ENCODE peak calls at places on chromosomes 4 and X, in four cellular contexts. D, H, B and A are unnamed samples.

GRCh38 chrX:70087857-70088256 is 25.6 kb downstream of the OTUD6A start:
- DNase-seq in D (no peak), H (no peak), B (no peak), A (no peak)

GRCh38 chr4:174018236-174018635 is 265.2 kb downstream of the FBXO8 start:
- DNase-seq in D (no peak), H (no peak), B (no peak), A (no peak)

GRCh38 chr4:53802500-53802899 is 211.2 kb upstream of the LNX1 start:
- DNase-seq in D (no peak), H (no peak), B (no peak), A (no peak)

GRCh38 chr4:40240040-40240653 is 43.3 kb downstream of the RHOH start:
- DNase-seq in D (peak), H (no peak), B (no peak), A (no peak)

GRCh38 chr4:39062094-39062493 is at the start of gene KLHL5:
- DNase-seq in D (peak), H (no peak), B (no peak), A (no peak)

GRCh38 chrX:102345916-102346315 is 93.9 kb downstream of the NXF2B start:
- DNase-seq in D (peak), H (peak), B (no peak), A (no peak)

GRCh38 chr4:6566582-6567190 is 8.3 kb upstream of the MAN2B2 start:
- DNase-seq in D (no peak), H (no peak), B (no peak), A (no peak)

GRCh38 chr4:126850286-126850685 is 782.5 kb upstream of the INTU start:
- DNase-seq in D (peak), H (no peak), B (no peak), A (no peak)

GRCh38 chrX:47351706-47352105 is 18.7 kb upstream of the ZNF157 start:
- DNase-seq in D (no peak), H (no peak), B (no peak), A (no peak)

GRCh38 chr4:129429566-129430339 is 333.8 kb downstream of the C4orf33 start:
- DNase-seq in D (peak), H (no peak), B (no peak), A (no peak)

GRCh38 chrX:120334137-120334536 is 22.9 kb upstream of the TMEM255A start:
- DNase-seq in D (no peak), H (no peak), B (no peak), A (no peak)

GRCh38 chrX:87941841-87942240 is 424.2 kb downstream of the KLHL4 start:
- DNase-seq in D (no peak), H (no peak), B (no peak), A (no peak)

GRCh38 chr4:53314257-53314656 is 51.6 kb downstream of the SCFD2 start:
- DNase-seq in D (no peak), H (no peak), B (no peak), A (no peak)

GRCh38 chrX:103722505-103722904 is 11.8 kb downstream of the TMEM31 start:
- DNase-seq in D (no peak), H (no peak), B (no peak), A (no peak)

GRCh38 chr4:99507762-99508161 is 3.1 kb upstream of the C4orf17 start:
- DNase-seq in D (no peak), H (no peak), B (no peak), A (no peak)